ENCODE peak calls at places on chromosomes 2 and 18, in nine cellular contexts. X is kidney tubule cell; A is stimulated activated naive CD8-positive, alpha-beta T cell treated with anti-CD3 and anti-CD28 coated beads, Interleukin-15, Interleukin-2, amounts not matched to agents 100 U/mL and 50 U/mL, for 24 hours; B is endodermal cell; U is fibroblast of pulmonary artery; E is NCI-H2081; N is stomach; R is T-helper 1 cell; G is osteocyte. K is an unnamed sample.

GRCh38 chr2:27772804-27773203 is 1.3 kb downstream of the MRPL33 start:
- DNase-seq in X (peak), E (no peak), B (no peak), A (no peak), N (no peak), G (no peak), R (no peak), U (no peak), K (no peak)

GRCh38 chr2:85132834-85133637 is at the start of gene TCF7L1:
- DNase-seq in N (peak), G (peak), U (peak), X (peak), B (peak), R (no peak), A (peak), E (peak), K (peak)

GRCh38 chr2:74206180-74206688 is 7.8 kb downstream of the MTHFD2 start:
- DNase-seq in X (peak), E (no peak), R (no peak), N (peak), U (peak), G (no peak), A (peak), B (peak), K (no peak)

GRCh38 chr18:58161659-58162058 is 117.6 kb downstream of the NEDD4L start:
- DNase-seq in A (no peak), U (peak), E (no peak), X (peak), G (no peak), R (no peak), N (no peak), B (peak), K (no peak)

GRCh38 chr2:18650221-18650620 is 60.9 kb upstream of the NT5C1B start:
- DNase-seq in B (no peak), R (no peak), X (no peak), G (no peak), A (no peak), N (no peak), E (no peak), U (no peak), K (no peak)

GRCh38 chr18:8229040-8229439 is 380.2 kb upstream of the RAB12 start:
- DNase-seq in G (no peak), A (no peak), N (no peak), X (no peak), R (no peak), B (no peak), E (no peak), U (no peak), K (no peak)

GRCh38 chr2:135741395-135742306 is at the start of gene UBXN4:
- DNase-seq in X (peak), R (peak), B (peak), U (peak), G (peak), N (peak), E (peak), A (peak), K (peak)

GRCh38 chr2:191836853-191837769 is 9.8 kb downstream of the CAVIN2 start:
- DNase-seq in N (no peak), U (peak), B (no peak), R (no peak), E (no peak), G (no peak), A (no peak), X (no peak), K (no peak)

GRCh38 chr18:56952026-56952425 is 194.9 kb upstream of the BOD1L2 start:
- DNase-seq in B (no peak), U (no peak), X (no peak), G (no peak), N (no peak), A (no peak), R (no peak), E (no peak), K (no peak)

GRCh38 chr2:209772316-209772715 is 684 bp downstream of the UNC80 start:
- DNase-seq in B (no peak), G (no peak), A (no peak), X (no peak), R (no peak), N (no peak), E (peak), U (no peak), K (no peak)

GRCh38 chr2:84231474-84231873 is 227.6 kb downstream of the SUCLG1 start:
- DNase-seq in E (no peak), A (no peak), N (no peak), U (no peak), G (no peak), R (no peak), B (no peak), X (no peak), K (no peak)

GRCh38 chr18:28855989-28856388 is 679.1 kb upstream of the CDH2 start:
- DNase-seq in G (no peak), A (no peak), X (no peak), N (no peak), B (peak), E (no peak), R (no peak), U (no peak), K (no peak)

GRCh38 chr2:60980031-60980815 is 37.3 kb upstream of the PEX13 start:
- DNase-seq in E (no peak), X (no peak), A (no peak), U (no peak), N (no peak), B (no peak), G (no peak), R (no peak), K (no peak)

K was measured in left ventricle myocardium inferior.